ENCODE peak calls at places on chromosomes 12 and 14, in seven cellular contexts. W is stimulated activated CD4-positive, alpha-beta T cell treated with anti-CD3 and anti-CD28 coated beads, Interleukin-1b, Interleukin-23, amount 100 ng/mL, for 1 hour; X is activated T-helper 9 cell treated with anti-CD3 and anti-CD28 coated beads, Interleukin-2, amount 50 U/mL, for 16 hours; Z is Daoy; C is NCI-H146; R is NCI-H510A treated with DMSO at 0.1 percent for 48 hours; K is stimulated activated CD8-positive, alpha-beta memory T cell treated with anti-CD3 and anti-CD28 coated beads, Interleukin-7, amount 100 ng/mL, for 1 hour. U is an unnamed sample.

GRCh38 chr12:51910168-51910567 is 2.9 kb downstream of the ACVRL1 start:
- DNase-seq in X (no peak), R (no peak), C (no peak), W (no peak), Z (no peak), K (no peak), U (no peak)

GRCh38 chr12:132272706-132273105 is 56.7 kb downstream of the GALNT9 start:
- DNase-seq in W (no peak), R (no peak), X (no peak), Z (no peak), C (no peak), K (no peak), U (no peak)

GRCh38 chr12:81141220-81141619 is 63.3 kb downstream of the ACSS3 start:
- DNase-seq in K (no peak), Z (no peak), X (no peak), W (no peak), C (no peak), R (no peak), U (no peak)

GRCh38 chr12:102543494-102543893 is 63.1 kb upstream of the IGF1 start:
- DNase-seq in Z (peak; percentile 21), W (no peak), R (no peak), X (no peak), K (no peak), C (no peak), U (no peak)

GRCh38 chr12:130920711-130921381 is 32.9 kb upstream of the ADGRD1 start:
- DNase-seq in Z (peak; percentile 40), R (no peak), C (no peak), X (no peak), K (no peak), W (no peak), U (peak; percentile 39)

GRCh38 chr14:93954900-93955891 is 21.2 kb downstream of the ASB2 start:
- DNase-seq in C (no peak), R (no peak), K (peak; percentile 16), W (no peak), Z (no peak), X (peak; percentile 35), U (peak; percentile 54)

GRCh38 chr12:3302406-3303041 is 188.5 kb upstream of the PRMT8 start:
- DNase-seq in R (no peak), Z (no peak), W (no peak), C (no peak), K (no peak), X (no peak), U (no peak)

GRCh38 chr12:52969828-52970569 is 21.1 kb downstream of the KRT18 start:
- DNase-seq in K (no peak), X (no peak), W (no peak), Z (no peak), C (no peak), R (peak; percentile 51), U (peak; percentile 85)

GRCh38 chr14:57179273-57179672 is 89.4 kb downstream of the EXOC5 start:
- DNase-seq in R (no peak), K (no peak), Z (no peak), C (no peak), W (no peak), X (no peak), U (no peak)

GRCh38 chr12:13606290-13606689 is 375.1 kb downstream of the GRIN2B start:
- DNase-seq in K (no peak), W (no peak), C (no peak), R (no peak), Z (no peak), X (no peak), U (no peak)

GRCh38 chr14:101183376-101184103 is 280.0 kb upstream of the RTL1 start:
- DNase-seq in R (peak; percentile 20), W (no peak), Z (peak; percentile 26), K (no peak), X (no peak), C (no peak), U (no peak)

GRCh38 chr14:69818760-69819191 is 21.7 kb upstream of the SLC10A1 start:
- DNase-seq in Z (peak; percentile 72), C (peak; percentile 36), K (peak; percentile 15), X (peak; percentile 15), R (peak; percentile 86), W (no peak), U (peak; percentile 19)

GRCh38 chr12:70661762-70662161 is 24.5 kb upstream of the PTPRB start:
- DNase-seq in K (no peak), R (no peak), C (no peak), Z (peak; percentile 82), W (no peak), X (no peak), U (no peak)

GRCh38 chr14:99268776-99269510 is 3.1 kb downstream of the BCL11B start:
- DNase-seq in K (no peak), W (no peak), Z (no peak), C (no peak), R (peak; percentile 39), X (no peak), U (no peak)

GRCh38 chr14:100391182-100391581 is 68.0 kb downstream of the SLC25A47 start:
- DNase-seq in X (no peak), C (no peak), K (no peak), W (no peak), R (no peak), Z (no peak), U (no peak)

GRCh38 chr12:617304-617915 is 45.8 kb downstream of the NINJ2 start:
- DNase-seq in C (no peak), K (no peak), W (no peak), R (no peak), X (no peak), Z (no peak), U (peak; percentile 46)

GRCh38 chr12:50132505-50133135 is 20.6 kb downstream of the COX14 start:
- DNase-seq in K (no peak), C (no peak), W (no peak), X (no peak), R (peak; percentile 51), Z (peak; percentile 28), U (no peak)

GRCh38 chr14:81889529-81889928 is 355.9 kb upstream of the SEL1L start:
- DNase-seq in C (no peak), K (no peak), W (no peak), R (no peak), X (no peak), Z (no peak), U (no peak)

GRCh38 chr14:41016213-41016612 is 590.5 kb upstream of the LRFN5 start:
- DNase-seq in R (no peak), C (no peak), K (no peak), X (no peak), Z (no peak), W (no peak), U (no peak)

GRCh38 chr14:67409461-67409860 is 2.5 kb downstream of the PLEK2 start:
- DNase-seq in Z (no peak), W (no peak), X (no peak), K (no peak), C (no peak), R (no peak), U (no peak)